ENCODE peak calls at places on chromosomes 13 and 19, in four cellular contexts. One of them, this sample, is unnamed.

GRCh38 chr19:17244618-17245534 is 843 bp downstream of the NR2F6 start:
- DNase-seq in germinal center: peak; percentile 36
- DNase-seq in erythroblast: peak; percentile 55
- DNase-seq in NCI-H1930: no peak
- DNase-seq in this sample: no peak

GRCh38 chr19:18788782-18789421 is 2.2 kb downstream of the COMP start:
- DNase-seq in erythroblast: no peak
- DNase-seq in germinal center: no peak
- DNase-seq in NCI-H1930: no peak
- DNase-seq in this sample: no peak

GRCh38 chr13:23876265-23876664 is 12.9 kb downstream of the MIPEP start:
- DNase-seq in germinal center: no peak
- DNase-seq in NCI-H1930: peak; percentile 37
- DNase-seq in erythroblast: peak; percentile 31
- DNase-seq in this sample: no peak

GRCh38 chr19:17579523-17580244 is 24.2 kb downstream of the COLGALT1 start:
- DNase-seq in NCI-H1930: no peak
- DNase-seq in erythroblast: peak; percentile 88
- DNase-seq in germinal center: peak; percentile 70
- DNase-seq in this sample: no peak

GRCh38 chr13:109804654-109805053 is 18.3 kb upstream of the IRS2 start:
- DNase-seq in NCI-H1930: no peak
- DNase-seq in germinal center: no peak
- DNase-seq in erythroblast: no peak
- DNase-seq in this sample: no peak

GRCh38 chr19:1648926-1649541 is 3.4 kb downstream of the TCF3 start:
- DNase-seq in NCI-H1930: no peak
- DNase-seq in germinal center: peak; percentile 71
- DNase-seq in erythroblast: peak; percentile 56
- DNase-seq in this sample: peak; percentile 74

GRCh38 chr19:6424190-6424938 is at the start of gene KHSRP:
- DNase-seq in NCI-H1930: no peak
- DNase-seq in erythroblast: peak; percentile 63
- DNase-seq in germinal center: peak; percentile 51
- DNase-seq in this sample: peak; percentile 13

GRCh38 chr19:41734585-41734984 is 20.7 kb upstream of the CEACAM6 start:
- DNase-seq in NCI-H1930: peak; percentile 91
- DNase-seq in germinal center: no peak
- DNase-seq in erythroblast: no peak
- DNase-seq in this sample: no peak

GRCh38 chr13:105774739-105775460 is 760.6 kb downstream of the EFNB2 start:
- DNase-seq in NCI-H1930: no peak
- DNase-seq in germinal center: no peak
- DNase-seq in erythroblast: no peak
- DNase-seq in this sample: no peak

GRCh38 chr13:37192986-37193385 is 87.5 kb upstream of the CSNK1A1L start:
- DNase-seq in NCI-H1930: no peak
- DNase-seq in erythroblast: no peak
- DNase-seq in germinal center: no peak
- DNase-seq in this sample: no peak

GRCh38 chr13:93169980-93170379 is 56.6 kb upstream of the GPC6 start:
- DNase-seq in NCI-H1930: no peak
- DNase-seq in erythroblast: no peak
- DNase-seq in germinal center: no peak
- DNase-seq in this sample: no peak

GRCh38 chr13:64239372-64239771 is 2823.7 kb upstream of the PCDH20 start:
- DNase-seq in NCI-H1930: no peak
- DNase-seq in erythroblast: no peak
- DNase-seq in germinal center: no peak
- DNase-seq in this sample: no peak

GRCh38 chr13:39559838-39560237 is 43.2 kb downstream of the LHFPL6 start:
- DNase-seq in NCI-H1930: no peak
- DNase-seq in germinal center: no peak
- DNase-seq in erythroblast: no peak
- DNase-seq in this sample: no peak